ENCODE peak calls at places on chromosomes 7 and 10, in five cellular contexts. One of them, this sample, is unnamed.
A peak's percentile ranks its signal among the peaks of the same experiment; 100 is the strongest.

GRCh38 chr7:84022686-84023308 is 171.8 kb downstream of the SEMA3A start:
- DNase-seq in activated CD4-positive, alpha-beta T cell treated with anti-CD3 and anti-CD28 coated beads for 48 hours: no peak
- DNase-seq in fibroblast of the conjunctiva: no peak
- DNase-seq in HT1080: no peak
- DNase-seq in HCEC 1CT: no peak
- DNase-seq in this sample: no peak

GRCh38 chr7:44325811-44326241 is 432 bp upstream of the CAMK2B start:
- DNase-seq in activated CD4-positive, alpha-beta T cell treated with anti-CD3 and anti-CD28 coated beads for 48 hours: no peak
- DNase-seq in fibroblast of the conjunctiva: no peak
- DNase-seq in HT1080: peak; percentile 9
- DNase-seq in HCEC 1CT: no peak
- DNase-seq in this sample: no peak

GRCh38 chr10:131697461-131698128 is 203.2 kb upstream of the PPP2R2D start:
- DNase-seq in activated CD4-positive, alpha-beta T cell treated with anti-CD3 and anti-CD28 coated beads for 48 hours: no peak
- DNase-seq in fibroblast of the conjunctiva: no peak
- DNase-seq in HT1080: no peak
- DNase-seq in HCEC 1CT: no peak
- DNase-seq in this sample: no peak

GRCh38 chr10:482848-483247 is 206.6 kb downstream of the DIP2C start:
- DNase-seq in activated CD4-positive, alpha-beta T cell treated with anti-CD3 and anti-CD28 coated beads for 48 hours: no peak
- DNase-seq in fibroblast of the conjunctiva: no peak
- DNase-seq in HT1080: no peak
- DNase-seq in HCEC 1CT: no peak
- DNase-seq in this sample: no peak

GRCh38 chr10:122294006-122294405 is 22.9 kb downstream of the BTBD16 start:
- DNase-seq in activated CD4-positive, alpha-beta T cell treated with anti-CD3 and anti-CD28 coated beads for 48 hours: no peak
- DNase-seq in fibroblast of the conjunctiva: no peak
- DNase-seq in HT1080: no peak
- DNase-seq in HCEC 1CT: no peak
- DNase-seq in this sample: no peak

GRCh38 chr7:76011437-76011836 is 17.0 kb upstream of the TMEM120A start:
- DNase-seq in activated CD4-positive, alpha-beta T cell treated with anti-CD3 and anti-CD28 coated beads for 48 hours: no peak
- DNase-seq in fibroblast of the conjunctiva: peak; percentile 85
- DNase-seq in HT1080: no peak
- DNase-seq in HCEC 1CT: peak; percentile 52
- DNase-seq in this sample: peak; percentile 53

GRCh38 chr7:105623378-105623777 is 42.1 kb upstream of the EFCAB10 start:
- DNase-seq in activated CD4-positive, alpha-beta T cell treated with anti-CD3 and anti-CD28 coated beads for 48 hours: no peak
- DNase-seq in fibroblast of the conjunctiva: no peak
- DNase-seq in HT1080: no peak
- DNase-seq in HCEC 1CT: no peak
- DNase-seq in this sample: no peak

GRCh38 chr7:36192050-36192824 is 39.2 kb downstream of the EEPD1 start:
- DNase-seq in activated CD4-positive, alpha-beta T cell treated with anti-CD3 and anti-CD28 coated beads for 48 hours: no peak
- DNase-seq in fibroblast of the conjunctiva: peak; percentile 44
- DNase-seq in HT1080: no peak
- DNase-seq in HCEC 1CT: peak; percentile 93
- DNase-seq in this sample: peak; percentile 84

GRCh38 chr7:149330914-149331567 is 69.0 kb downstream of the ZNF783 start:
- DNase-seq in activated CD4-positive, alpha-beta T cell treated with anti-CD3 and anti-CD28 coated beads for 48 hours: peak; percentile 21
- DNase-seq in fibroblast of the conjunctiva: no peak
- DNase-seq in HT1080: peak; percentile 71
- DNase-seq in HCEC 1CT: no peak
- DNase-seq in this sample: no peak

GRCh38 chr10:17214991-17215781 is 12.9 kb upstream of the VIM start:
- DNase-seq in activated CD4-positive, alpha-beta T cell treated with anti-CD3 and anti-CD28 coated beads for 48 hours: no peak
- DNase-seq in fibroblast of the conjunctiva: peak; percentile 97
- DNase-seq in HT1080: peak; percentile 87
- DNase-seq in HCEC 1CT: peak; percentile 97
- DNase-seq in this sample: peak; percentile 95

GRCh38 chr10:201328-201771 is 66.1 kb downstream of the ZMYND11 start:
- DNase-seq in activated CD4-positive, alpha-beta T cell treated with anti-CD3 and anti-CD28 coated beads for 48 hours: no peak
- DNase-seq in fibroblast of the conjunctiva: no peak
- DNase-seq in HT1080: peak; percentile 10
- DNase-seq in HCEC 1CT: peak; percentile 49
- DNase-seq in this sample: no peak

GRCh38 chr10:76160758-76161555 is 729.5 kb downstream of the LRMDA start:
- DNase-seq in activated CD4-positive, alpha-beta T cell treated with anti-CD3 and anti-CD28 coated beads for 48 hours: no peak
- DNase-seq in fibroblast of the conjunctiva: no peak
- DNase-seq in HT1080: no peak
- DNase-seq in HCEC 1CT: no peak
- DNase-seq in this sample: no peak

GRCh38 chr7:151626422-151627115 is 106.9 kb upstream of the RHEB start:
- DNase-seq in activated CD4-positive, alpha-beta T cell treated with anti-CD3 and anti-CD28 coated beads for 48 hours: peak; percentile 43
- DNase-seq in fibroblast of the conjunctiva: no peak
- DNase-seq in HT1080: no peak
- DNase-seq in HCEC 1CT: peak; percentile 29
- DNase-seq in this sample: no peak